ENCODE peak calls at places on chromosomes 6 and 20, in eight cellular contexts. W is heart right ventricle; L is CD4-positive, alpha-beta T cell; A is AG08396; T is DMS79; U is NCI-H774; S is activated CD4-positive, alpha-beta T cell treated with anti-CD3 and anti-CD28 coated beads for 24 hours; C is kidney epithelial cell. V is an unnamed sample.

GRCh38 chr6:16239090-16239797 is 857 bp downstream of the GMPR start:
- DNase-seq in S (no peak), C (peak), L (no peak), A (peak), U (no peak), W (peak), T (no peak), V (peak)

GRCh38 chr6:126388235-126388634 is 48.3 kb downstream of the CENPW start:
- DNase-seq in L (no peak), A (no peak), W (no peak), U (no peak), T (no peak), C (no peak), S (no peak), V (no peak)

GRCh38 chr20:10172998-10173655 is 45.5 kb upstream of the SNAP25 start:
- DNase-seq in U (no peak), W (no peak), A (no peak), L (no peak), T (no peak), S (no peak), C (no peak), V (no peak)

GRCh38 chr6:53664623-53665022 is 933 bp downstream of the KLHL31 start:
- DNase-seq in T (no peak), C (no peak), S (no peak), W (peak), U (no peak), L (no peak), A (no peak), V (no peak)

GRCh38 chr20:58702161-58702510 is 9.5 kb downstream of the NPEPL1 start:
- DNase-seq in C (no peak), T (no peak), A (no peak), L (no peak), S (no peak), W (no peak), U (no peak), V (no peak)

GRCh38 chr6:81753709-81754678 is 1.5 kb upstream of the TENT5A start:
- DNase-seq in U (peak), L (peak), A (peak), T (no peak), W (peak), C (no peak), S (peak), V (peak)

GRCh38 chr20:3802524-3803239 is 6.6 kb downstream of the CDC25B start:
- DNase-seq in L (no peak), W (no peak), T (no peak), S (no peak), U (no peak), C (no peak), A (no peak), V (no peak)

GRCh38 chr6:71291991-71292390 is 3.4 kb downstream of the OGFRL1 start:
- DNase-seq in W (no peak), C (no peak), T (no peak), L (no peak), S (no peak), U (no peak), A (no peak), V (no peak)

GRCh38 chr6:117467876-117468275 is 14.6 kb upstream of the DCBLD1 start:
- DNase-seq in A (no peak), L (no peak), W (no peak), U (no peak), C (no peak), T (no peak), S (no peak), V (no peak)

GRCh38 chr6:100968934-100969333 is 87.8 kb upstream of the ASCC3 start:
- DNase-seq in W (no peak), L (no peak), T (no peak), U (no peak), A (no peak), C (no peak), S (no peak), V (no peak)

GRCh38 chr20:10550204-10551118 is 115.4 kb downstream of the SLX4IP start:
- DNase-seq in S (no peak), U (no peak), A (no peak), T (no peak), W (no peak), C (no peak), L (no peak), V (no peak)

GRCh38 chr6:163416640-163417253 is 2.2 kb downstream of the QKI start:
- DNase-seq in W (no peak), T (no peak), L (no peak), S (no peak), U (no peak), C (no peak), A (peak), V (peak)

GRCh38 chr6:11366183-11366933 is 133.9 kb upstream of the NEDD9 start:
- DNase-seq in L (peak), T (no peak), W (no peak), S (peak), C (no peak), A (no peak), U (no peak), V (no peak)

GRCh38 chr6:126252154-126252553 is 87.8 kb upstream of the CENPW start:
- DNase-seq in C (no peak), S (no peak), A (no peak), W (no peak), U (no peak), L (no peak), T (no peak), V (no peak)

GRCh38 chr20:41398408-41398807 is 31.8 kb upstream of the EMILIN3 start:
- DNase-seq in W (no peak), L (no peak), T (no peak), U (no peak), A (no peak), C (no peak), S (no peak), V (no peak)

GRCh38 chr6:5679696-5680494 is 326.8 kb downstream of the NRN1 start:
- DNase-seq in A (no peak), T (no peak), C (no peak), S (no peak), L (no peak), W (no peak), U (peak), V (no peak)

GRCh38 chr20:57612916-57613315 is 7.3 kb downstream of the ZBP1 start:
- DNase-seq in T (no peak), C (no peak), A (no peak), S (no peak), W (no peak), L (no peak), U (no peak), V (no peak)

GRCh38 chr6:36724514-36725385 is 27.1 kb downstream of the RAB44 start:
- DNase-seq in A (peak), C (peak), S (peak), W (peak), T (peak), L (no peak), U (peak), V (peak)

GRCh38 chr6:149941583-149942460 is at the start of gene ULBP2:
- DNase-seq in W (peak), A (peak), C (peak), T (peak), S (peak), L (peak), U (peak), V (peak)

GRCh38 chr6:6218246-6219085 is 102.0 kb downstream of the F13A1 start:
- DNase-seq in L (no peak), C (peak), U (no peak), S (no peak), A (no peak), W (no peak), T (no peak), V (peak)

GRCh38 chr6:19715166-19715558 is 122.0 kb upstream of the ID4 start:
- DNase-seq in A (no peak), W (no peak), S (no peak), T (no peak), U (no peak), L (no peak), C (no peak), V (no peak)

GRCh38 chr6:15389759-15390723 is 144.2 kb downstream of the JARID2 start:
- DNase-seq in A (peak), C (no peak), U (no peak), W (no peak), T (no peak), L (no peak), S (no peak), V (peak)

GRCh38 chr20:3995067-3995748 is 20.1 kb downstream of the RNF24 start:
- DNase-seq in C (no peak), T (no peak), W (no peak), U (no peak), A (peak), S (no peak), L (no peak), V (peak)

GRCh38 chr6:22774129-22774528 is 204.8 kb downstream of the HDGFL1 start:
- DNase-seq in T (no peak), C (no peak), A (no peak), L (no peak), S (no peak), W (no peak), U (no peak), V (no peak)

GRCh38 chr6:116783852-116784251 is 18.3 kb upstream of the FAM162B start:
- DNase-seq in C (no peak), W (no peak), T (no peak), S (no peak), L (no peak), U (no peak), A (no peak), V (no peak)

GRCh38 chr20:33399924-33400323 is 1.4 kb downstream of the CDK5RAP1 start:
- DNase-seq in S (no peak), T (no peak), W (no peak), L (no peak), A (no peak), C (no peak), U (no peak), V (no peak)

GRCh38 chr6:43334466-43335095 is 26.0 kb upstream of the CRIP3 start:
- DNase-seq in A (peak), S (no peak), L (no peak), U (no peak), W (no peak), T (peak), C (peak), V (peak)

GRCh38 chr6:111715321-111715720 is 109.6 kb upstream of the TRAF3IP2 start:
- DNase-seq in A (no peak), C (no peak), T (no peak), S (no peak), U (no peak), L (peak), W (no peak), V (no peak)

GRCh38 chr6:37131104-37131959 is 38.6 kb upstream of the PIM1 start:
- DNase-seq in U (peak), W (peak), C (no peak), L (no peak), S (no peak), T (peak), A (no peak), V (no peak)

GRCh38 chr20:45772693-45773092 is 19.0 kb downstream of the WFDC3 start:
- DNase-seq in W (no peak), S (no peak), A (no peak), C (no peak), L (no peak), U (no peak), T (no peak), V (no peak)

GRCh38 chr20:23404196-23404595 is 17.1 kb downstream of the NAPB start:
- DNase-seq in A (no peak), C (no peak), W (no peak), T (no peak), L (no peak), U (no peak), S (no peak), V (peak)

GRCh38 chr6:100344761-100345160 is 120.0 kb downstream of the SIM1 start:
- DNase-seq in W (no peak), U (no peak), L (no peak), C (no peak), T (no peak), S (no peak), A (peak), V (peak)